ENCODE peak calls at places on chromosomes 13 and 19, in five cellular contexts. P, X, I, B and H are unnamed samples. For H3K4me1 and H3K9me3, the result is how much of the 10 kb centered on the place peaks cover.

GRCh38 chr19:51493776-51494175 is 7.8 kb downstream of the SIGLEC12 start:
- DNase-seq in X (no peak), P (no peak), B (no peak), I (no peak), H (no peak)

GRCh38 chr13:111269508-111269907 is 50.9 kb upstream of the TEX29 start:
- DNase-seq in B (no peak), X (no peak), P (no peak), I (no peak), H (no peak)

GRCh38 chr13:26786651-26787295 is 26.2 kb upstream of the GPR12 start:
- DNase-seq in B (no peak), I (no peak), P (no peak), X (no peak), H (no peak)

GRCh38 chr19:42325896-42326771 is 699 bp downstream of the MEGF8 start:
- DNase-seq in I (no peak), P (no peak), B (no peak), X (peak), H (no peak)

GRCh38 chr19:51489113-51489512 is 10.8 kb downstream of the CEACAM18 start:
- DNase-seq in I (no peak), X (no peak), B (no peak), P (no peak), H (no peak)

GRCh38 chr13:67042556-67042955 is 187.6 kb downstream of the PCDH9 start:
- DNase-seq in X (no peak), I (no peak), P (no peak), B (no peak), H (no peak)

GRCh38 chr19:48698046-48698445 is 2.3 kb downstream of the FUT2 start:
- DNase-seq in I (no peak), P (no peak), X (no peak), B (no peak), H (no peak)

GRCh38 chr13:30679483-30680330 is 55.6 kb upstream of the ALOX5AP start:
- DNase-seq in P (no peak), X (peak), B (no peak), I (no peak), H (peak)

GRCh38 chr13:36282818-36283432 is 14.7 kb downstream of the CCDC169 start:
- DNase-seq in B (no peak), I (no peak), X (peak), P (no peak), H (no peak)

GRCh38 chr13:51814825-51815650 is 11.1 kb upstream of the DHRS12 start:
- DNase-seq in X (peak), I (peak), B (peak), P (peak), H (peak)

GRCh38 chr13:72530471-72530870 is 197.0 kb downstream of the MZT1 start:
- DNase-seq in X (no peak), P (no peak), I (no peak), B (no peak), H (no peak)

GRCh38 chr19:45354443-45354842 is 13.9 kb downstream of the KLC3 start:
- DNase-seq in X (no peak), I (no peak), B (no peak), P (no peak), H (no peak)

GRCh38 chr13:49560270-49561063 is 24.9 kb downstream of the RCBTB1 start:
- DNase-seq in X (no peak), B (no peak), P (no peak), I (no peak), H (no peak)

GRCh38 chr13:24148414-24149305 is 11.9 kb upstream of the SPATA13 start:
- DNase-seq in X (no peak), I (no peak), P (peak), B (no peak), H (no peak)

GRCh38 chr19:50266896-50267295 is 62.3 kb downstream of the KCNC3 start:
- DNase-seq in B (no peak), I (no peak), P (peak), X (peak), H (peak)

GRCh38 chr19:49117677-49118564 is 1.0 kb downstream of the C19orf73 start:
- DNase-seq in P (no peak), I (no peak), B (no peak), X (no peak), H (no peak)

GRCh38 chr13:51687928-51688714 is 103.9 kb downstream of the WDFY2 start:
- DNase-seq in X (no peak), I (no peak), P (no peak), B (no peak), H (no peak)

GRCh38 chr13:52850396-52851152 is 2.1 kb upstream of the PCDH8 start:
- DNase-seq in X (no peak), B (no peak), I (peak), P (peak), H (peak)

GRCh38 chr19:23823952-23824389 is 65.3 kb upstream of the ZNF681 start:
- DNase-seq in X (peak), B (no peak), P (peak), I (no peak), H (peak)

GRCh38 chr19:35206379-35206778 is 22.2 kb downstream of the FAM187B start:
- DNase-seq in B (no peak), X (no peak), I (no peak), P (no peak), H (no peak)

GRCh38 chr19:13958043-13958442 is 5.7 kb downstream of the DCAF15 start:
- DNase-seq in I (no peak), X (no peak), P (no peak), B (no peak), H (no peak)

GRCh38 chr13:79662882-79663281 is 181.9 kb downstream of the NDFIP2 start:
- DNase-seq in I (no peak), B (no peak), P (no peak), X (no peak), H (no peak)

GRCh38 chr19:45878043-45878794 is 7.7 kb downstream of the IRF2BP1 start:
- DNase-seq in B (no peak), X (no peak), I (no peak), P (no peak), H (no peak)

DNA sequence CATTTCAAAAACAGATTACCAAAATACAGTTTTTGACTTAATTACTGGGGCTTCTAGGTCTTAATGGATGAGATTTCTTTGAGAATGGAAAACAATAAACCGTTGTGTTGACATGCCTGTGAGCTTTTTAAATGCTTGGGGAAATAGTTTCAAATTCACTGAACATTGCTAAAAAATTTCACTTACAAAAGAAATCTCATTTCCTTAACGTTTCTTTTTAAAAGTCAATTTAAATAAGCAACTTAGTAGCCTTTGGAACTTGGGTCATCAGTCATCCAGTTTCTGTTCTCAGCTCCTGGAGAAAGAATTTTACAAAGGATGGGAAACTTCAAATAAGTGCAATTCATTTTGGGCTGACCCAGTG is 4.4 kb downstream of the ZC3H4 start:
- DNase-seq in B (no peak), X (no peak), I (no peak), P (no peak), H (peak)
- H3K4me3 ChIP-seq in B (peak), X (peak), I (no peak), P (no peak), H (no peak)

GRCh38 chr19:4913996-4914735 is 4.9 kb downstream of the UHRF1 start:
- DNase-seq in P (no peak), I (no peak), B (no peak), X (no peak), H (peak)
- H3K4me1 ChIP-seq in P (under half), I (under half), B (under half), X (under half), H (under half)

GRCh38 chr19:15652559-15653278 is 12.0 kb downstream of the CYP4F3 start:
- DNase-seq in P (no peak), X (no peak), I (no peak), B (no peak), H (no peak)

DNA sequence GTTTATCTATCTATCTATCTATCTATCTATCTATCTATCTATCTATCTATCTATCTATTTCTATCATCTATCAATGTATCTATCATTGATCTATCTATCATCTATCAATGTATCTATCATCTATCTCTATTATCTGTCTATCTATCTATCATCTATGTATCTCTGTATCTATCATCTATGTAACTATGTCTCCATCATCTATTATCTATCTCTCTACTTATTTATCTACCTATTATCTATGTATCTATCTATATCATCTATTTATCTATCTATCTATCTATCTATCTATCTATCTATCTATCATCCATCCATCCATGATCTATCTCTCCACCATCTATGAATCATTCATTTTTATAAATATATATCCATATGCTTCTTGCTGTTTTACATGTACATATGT is 15.8 kb downstream of the CYP4F3 start:
- DNase-seq in B (no peak), I (no peak), X (no peak), P (no peak), H (no peak)
- H3K9me3 ChIP-seq in B (under half), I (under half), X (under half), P (under half), H (under half)

GRCh38 chr19:3053780-3054179 is 8.5 kb downstream of the TLE5 start:
- DNase-seq in X (no peak), P (no peak), B (no peak), I (no peak), H (no peak)

GRCh38 chr19:3054265-3054971 is 7.9 kb downstream of the TLE5 start:
- DNase-seq in X (peak), I (no peak), B (no peak), P (no peak), H (no peak)

GRCh38 chr19:3055741-3056453 is 6.4 kb downstream of the TLE5 start:
- DNase-seq in X (no peak), B (no peak), P (no peak), I (no peak), H (peak)

GRCh38 chr19:3056454-3057016 is 5.8 kb downstream of the TLE5 start:
- DNase-seq in B (no peak), P (no peak), X (no peak), I (no peak), H (no peak)

GRCh38 chr19:3054972-3055740 is 7.1 kb downstream of the TLE5 start:
- DNase-seq in I (no peak), X (peak), P (no peak), B (no peak), H (no peak)
- H3K4me3 ChIP-seq in I (no peak), X (no peak), P (no peak), B (no peak), H (no peak)

GRCh38 chr19:1017115-1017905 is 3.6 kb downstream of the TMEM259 start:
- DNase-seq in B (no peak), I (no peak), P (no peak), X (peak), H (no peak)
- H3K4me1 ChIP-seq in B (under half), I (half or more), P (under half), X (under half), H (under half)

GRCh38 chr19:52898101-52898500 is 666 bp upstream of the ZNF320 start:
- DNase-seq in B (no peak), X (no peak), P (no peak), I (no peak), H (no peak)

GRCh38 chr19:52901842-52902241 is 4.4 kb upstream of the ZNF320 start:
- DNase-seq in I (no peak), P (no peak), B (no peak), X (no peak), H (no peak)

DNA sequence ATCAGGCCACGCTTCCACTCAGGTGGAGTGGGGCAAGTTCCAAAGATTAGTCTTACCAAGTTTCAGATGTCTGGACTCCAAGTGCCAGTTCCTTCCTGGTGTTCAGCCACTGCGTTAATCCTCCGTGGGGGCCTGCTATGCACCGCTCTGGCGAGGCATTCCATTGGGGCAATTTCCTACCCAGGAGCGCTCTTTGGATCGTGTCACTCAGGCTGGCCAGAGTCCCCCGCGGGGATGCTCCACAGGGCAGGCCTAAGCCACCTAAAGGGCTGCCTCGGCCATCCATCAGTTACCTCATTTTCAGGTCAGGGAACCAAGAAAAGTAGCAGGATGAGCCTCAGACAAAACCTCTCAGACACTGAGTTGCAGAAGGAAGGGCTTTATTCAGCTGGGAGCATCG is 6.6 kb upstream of the ZNF320 start:
- DNase-seq in X (no peak), I (no peak), B (no peak), P (no peak), H (no peak)
- H3K9me3 ChIP-seq in X (under half), I (under half), B (under half), P (under half), H (under half)

DNA sequence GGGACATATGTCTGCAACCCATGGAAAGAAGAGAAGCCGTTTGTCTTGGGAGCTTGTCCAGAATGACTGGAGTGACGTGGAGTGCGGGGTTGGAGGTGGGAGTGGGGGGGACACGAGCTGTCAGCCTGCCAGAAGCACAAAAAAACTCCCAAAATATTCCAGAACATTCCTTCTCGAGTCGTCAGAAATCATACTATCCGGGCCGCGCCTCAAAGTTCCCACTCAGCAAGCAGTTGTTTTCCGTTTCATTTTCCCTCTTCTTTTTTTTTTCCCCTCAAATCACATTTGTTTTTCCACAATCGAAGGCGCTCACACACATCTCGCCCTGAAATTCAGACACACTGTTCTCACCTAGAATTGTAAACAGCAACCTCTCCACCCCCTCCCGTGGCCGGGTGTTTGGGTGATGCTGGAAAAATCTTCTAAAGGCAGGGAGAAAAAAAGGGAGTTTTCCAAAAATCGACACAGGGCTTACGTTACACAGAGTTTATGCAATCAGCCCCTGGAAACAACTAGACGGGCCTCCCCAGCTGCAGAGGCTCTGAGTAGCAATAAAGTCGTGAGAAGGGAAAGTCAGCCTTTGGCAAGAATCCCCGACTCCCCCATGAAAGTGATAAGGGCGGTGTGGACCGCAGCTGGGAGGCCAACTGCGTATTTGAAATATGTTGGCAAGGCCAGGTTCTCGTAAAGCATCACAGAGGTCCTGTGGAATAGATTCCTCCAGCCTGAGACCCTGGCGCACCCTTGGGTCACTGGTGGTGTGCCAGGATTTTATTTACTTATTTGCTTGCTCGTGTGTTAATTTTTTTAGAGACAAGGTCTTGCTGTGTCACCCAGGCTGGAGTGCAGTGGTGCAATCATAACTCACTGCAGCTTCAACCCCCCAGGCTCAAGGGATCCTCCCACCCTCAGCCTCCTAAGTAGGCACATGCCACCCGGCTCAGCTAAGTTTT is 31.2 kb upstream of the KLF2 start:
- DNase-seq in B (no peak), P (no peak), I (peak), X (no peak), H (no peak)
- H3K4me3 ChIP-seq in B (no peak), P (no peak), I (peak), X (no peak), H (no peak)

GRCh38 chr19:39129116-39129515 is 3.5 kb downstream of the PAK4 start:
- DNase-seq in P (no peak), X (no peak), B (no peak), I (no peak), H (no peak)
- H3K4me1 ChIP-seq in P (under half), X (under half), B (under half), I (half or more), H (under half)

GRCh38 chr19:29644179-29644578 is 21.1 kb upstream of the PLEKHF1 start:
- DNase-seq in X (no peak), P (no peak), I (no peak), B (no peak), H (no peak)

GRCh38 chr19:29641597-29641996 is 23.7 kb upstream of the PLEKHF1 start:
- DNase-seq in I (no peak), P (no peak), X (no peak), B (no peak), H (no peak)

GRCh38 chr19:29645911-29646310 is 19.4 kb upstream of the PLEKHF1 start:
- DNase-seq in P (no peak), I (no peak), X (no peak), B (no peak), H (no peak)

GRCh38 chr19:29643361-29643935 is 21.8 kb upstream of the PLEKHF1 start:
- DNase-seq in B (no peak), X (no peak), I (no peak), P (no peak), H (no peak)

GRCh38 chr19:29645491-29645867 is 19.8 kb upstream of the PLEKHF1 start:
- DNase-seq in X (no peak), I (no peak), P (no peak), B (no peak), H (no peak)
- H3K9me3 ChIP-seq in X (under half), I (under half), P (under half), B (under half), H (under half)

GRCh38 chr19:47691090-47691489 is 22.1 kb upstream of the EHD2 start:
- DNase-seq in X (no peak), I (no peak), B (no peak), P (no peak), H (no peak)
- H3K4me3 ChIP-seq in X (no peak), I (no peak), B (no peak), P (no peak), H (no peak)